ENCODE peak calls at places on chromosomes 4 and X, in nine cellular contexts. B is upper lobe of left lung, V is cardiac muscle cell, K is tibial artery, E is AG10803, Y is brain microvascular endothelial cell, P is choroid plexus epithelial cell, M is foreskin fibroblast, J is AG09309. H is an unnamed sample.

GRCh38 chr4:147479817-147480216 is 1.1 kb upstream of the EDNRA start:
- DNase-seq in B (peak; percentile 48), V (peak; percentile 96), K (peak; percentile 71), E (peak; percentile 73), Y (peak; percentile 88), P (peak; percentile 90), M (peak; percentile 65), J (peak; percentile 18), H (no peak)

GRCh38 chr4:168790898-168791297 is 219.2 kb downstream of the CBR4 start:
- DNase-seq in B (no peak), V (no peak), K (no peak), E (no peak), Y (no peak), P (no peak), M (no peak), J (no peak), H (no peak)

GRCh38 chr4:89640620-89641366 is 196.2 kb downstream of the SNCA start:
- DNase-seq in B (no peak), V (peak; percentile 80), K (no peak), E (peak; percentile 56), Y (peak; percentile 42), P (peak; percentile 74), M (peak; percentile 77), J (peak; percentile 2), H (no peak)

GRCh38 chr4:147991543-147992295 is 259.8 kb downstream of the ARHGAP10 start:
- DNase-seq in B (no peak), V (no peak), K (no peak), E (no peak), Y (no peak), P (no peak), M (no peak), J (no peak), H (peak; percentile 73)

GRCh38 chr4:85818700-85819099 is 343.8 kb downstream of the ARHGAP24 start:
- DNase-seq in B (no peak), V (no peak), K (no peak), E (no peak), Y (no peak), P (no peak), M (no peak), J (no peak), H (no peak)

GRCh38 chrX:153935326-153935851 is 552 bp upstream of the NAA10 start:
- DNase-seq in B (no peak), V (no peak), K (no peak), E (no peak), Y (no peak), P (no peak), M (no peak), J (no peak), H (no peak)

GRCh38 chr4:1207157-1207470 is 34.7 kb upstream of the SPON2 start:
- DNase-seq in B (peak; percentile 17), V (no peak), K (peak; percentile 22), E (no peak), Y (no peak), P (no peak), M (no peak), J (no peak), H (no peak)

GRCh38 chr4:8402181-8402597 is 38.3 kb downstream of the ACOX3 start:
- DNase-seq in B (no peak), V (no peak), K (no peak), E (no peak), Y (no peak), P (no peak), M (no peak), J (no peak), H (no peak)

GRCh38 chr4:93646225-93646930 is 182.2 kb upstream of the ATOH1 start:
- DNase-seq in B (no peak), V (no peak), K (no peak), E (no peak), Y (no peak), P (no peak), M (peak; percentile 11), J (no peak), H (no peak)

GRCh38 chr4:93649828-93650227 is 178.7 kb upstream of the ATOH1 start:
- DNase-seq in B (no peak), V (no peak), K (no peak), E (no peak), Y (no peak), P (no peak), M (no peak), J (no peak), H (no peak)

GRCh38 chr4:93645120-93645519 is 183.4 kb upstream of the ATOH1 start:
- DNase-seq in B (no peak), V (no peak), K (no peak), E (no peak), Y (no peak), P (no peak), M (no peak), J (no peak), H (no peak)

DNA sequence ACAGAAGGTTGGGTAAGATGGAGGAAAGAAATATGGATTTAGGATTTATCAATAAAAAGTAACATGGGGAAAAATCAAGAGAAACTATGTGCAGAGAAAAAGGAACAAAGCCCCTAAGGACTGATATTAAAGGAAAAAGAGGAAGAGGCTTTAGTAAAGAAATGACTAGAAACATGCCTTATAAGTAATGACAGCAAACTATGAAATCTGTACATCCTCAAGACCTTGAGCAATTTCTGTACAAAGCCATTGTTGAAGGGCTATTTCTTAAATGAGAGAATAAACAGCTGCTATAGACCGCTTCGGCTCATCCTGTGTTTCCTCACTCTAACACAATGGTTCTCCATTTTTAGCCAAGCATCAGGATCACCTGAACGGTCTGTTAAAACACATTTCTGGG is 180.3 kb upstream of the ATOH1 start:
- DNase-seq in B (no peak), V (no peak), K (no peak), E (no peak), Y (no peak), P (no peak), M (no peak), J (no peak), H (no peak)
- H3K4me3 ChIP-seq in B (no peak overlapping the region), V (no peak overlapping the region), K (no peak overlapping the region), E (no peak overlapping the region), Y (no peak overlapping the region), P (no peak overlapping the region), M (no peak overlapping the region), J (no peak overlapping the region), H (no peak overlapping the region)

GRCh38 chrX:24566233-24566632 is 80.9 kb downstream of the PCYT1B start:
- DNase-seq in B (no peak), V (no peak), K (no peak), E (no peak), Y (no peak), P (peak; percentile 2), M (peak; percentile 21), J (no peak), H (no peak)

GRCh38 chrX:24563291-24564010 is 83.7 kb downstream of the PCYT1B start:
- DNase-seq in B (no peak), V (no peak), K (no peak), E (no peak), Y (no peak), P (no peak), M (no peak), J (no peak), H (no peak)

DNA sequence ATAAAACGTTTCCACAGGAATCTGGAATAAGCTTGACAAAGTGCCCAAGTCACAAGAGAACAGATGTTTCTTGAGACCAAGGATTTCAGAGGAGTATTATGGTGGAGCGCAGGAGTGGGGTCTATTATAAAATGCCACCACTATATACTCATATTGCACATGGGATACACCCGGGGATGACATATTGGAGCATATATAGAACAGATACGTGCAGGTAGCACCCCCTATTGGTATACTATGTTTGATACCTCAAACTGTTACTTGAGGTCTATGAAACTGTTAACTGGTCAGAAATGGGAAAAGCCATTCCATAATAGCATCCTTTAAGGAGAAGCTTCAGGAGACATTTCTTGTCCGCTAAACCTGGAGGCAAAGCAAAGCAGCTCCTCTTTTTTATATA is 86.0 kb downstream of the PCYT1B start:
- DNase-seq in B (no peak), V (peak; percentile 19), K (no peak), E (peak; percentile 7), Y (no peak), P (peak; percentile 8), M (peak; percentile 4), J (no peak), H (no peak)
- TF ChIP-seq CTCF in B (no peak), V (peak; percentile 16), K (peak; percentile 8), E (peak; percentile 31), Y (no peak), P (no peak), M (no peak), J (peak; percentile 24), H (peak; percentile 18)

GRCh38 chrX:119682019-119682989 is 10.7 kb downstream of the SEPTIN6 start:
- DNase-seq in B (no peak), V (no peak), K (no peak), E (no peak), Y (no peak), P (no peak), M (no peak), J (no peak), H (no peak)

GRCh38 chrX:119687661-119688413 is 5.1 kb downstream of the SEPTIN6 start:
- DNase-seq in B (no peak), V (no peak), K (no peak), E (peak; percentile 54), Y (no peak), P (no peak), M (peak; percentile 61), J (no peak), H (no peak)

GRCh38 chrX:119684916-119685224 is 8.1 kb downstream of the SEPTIN6 start:
- DNase-seq in B (no peak), V (no peak), K (no peak), E (no peak), Y (no peak), P (no peak), M (peak; percentile 25), J (no peak), H (no peak)

GRCh38 chrX:119686087-119686639 is 6.8 kb downstream of the SEPTIN6 start:
- DNase-seq in B (no peak), V (peak; percentile 39), K (no peak), E (peak; percentile 70), Y (no peak), P (no peak), M (peak; percentile 61), J (no peak), H (no peak)

DNA sequence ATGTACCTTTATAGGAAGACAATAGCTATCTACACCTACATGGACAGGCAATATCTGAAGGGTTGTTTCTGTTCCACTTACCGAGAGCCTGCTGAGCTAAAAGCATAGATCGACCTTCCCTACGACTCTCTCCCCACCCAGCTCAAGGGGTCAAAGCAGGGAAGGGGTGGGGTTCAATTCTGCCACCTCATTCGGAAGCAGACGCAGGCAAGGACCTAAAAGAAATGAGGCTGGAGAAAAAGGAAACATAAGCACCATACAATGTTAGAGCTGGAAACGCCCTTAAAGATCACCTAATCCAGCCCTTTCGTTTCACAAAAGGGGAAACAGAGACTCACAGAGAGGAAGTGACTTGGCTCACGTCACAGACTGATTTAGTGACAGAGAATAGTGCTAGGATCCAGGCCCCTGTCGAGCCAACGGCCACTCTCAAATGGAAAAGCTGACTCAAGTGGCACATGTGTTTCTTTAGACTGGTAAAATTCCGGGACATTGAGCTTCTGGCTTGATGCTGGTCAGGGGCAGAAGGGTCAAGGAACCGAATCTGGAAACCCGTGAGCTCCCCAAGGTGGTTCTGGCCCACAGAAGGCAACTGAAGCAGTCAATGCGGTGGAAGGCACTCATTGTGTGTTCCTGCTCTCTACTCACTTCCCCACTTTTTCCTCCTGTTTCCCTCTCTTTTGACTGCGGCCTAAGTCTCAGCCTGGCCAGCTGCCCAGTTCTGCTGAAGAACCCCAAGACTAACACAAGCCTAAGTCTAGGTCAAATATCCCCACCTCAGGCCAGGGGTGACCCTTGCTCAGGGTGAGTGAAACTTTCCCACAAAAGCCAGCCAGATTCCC is 7.5 kb downstream of the SEPTIN6 start:
- DNase-seq in B (peak; percentile 65), V (no peak), K (peak; percentile 37), E (no peak), Y (no peak), P (no peak), M (peak; percentile 32), J (no peak), H (no peak)
- H3K4me3 ChIP-seq in B (no peak overlapping the region), V (no peak overlapping the region), K (no peak overlapping the region), E (no peak overlapping the region), Y (no peak overlapping the region), P (no peak overlapping the region), M (no peak overlapping the region), J (no peak overlapping the region), H (no peak overlapping the region)

GRCh38 chr4:122695226-122695625 is 37.3 kb upstream of the BBS12 start:
- DNase-seq in B (no peak), V (no peak), K (no peak), E (no peak), Y (no peak), P (no peak), M (no peak), J (no peak), H (no peak)

GRCh38 chr4:122691988-122692387 is 40.5 kb upstream of the BBS12 start:
- DNase-seq in B (no peak), V (no peak), K (no peak), E (no peak), Y (no peak), P (no peak), M (no peak), J (no peak), H (no peak)

GRCh38 chr4:122689972-122690371 is 42.5 kb upstream of the BBS12 start:
- DNase-seq in B (no peak), V (no peak), K (no peak), E (no peak), Y (no peak), P (no peak), M (no peak), J (no peak), H (no peak)

GRCh38 chr4:122688529-122688928 is 44.0 kb upstream of the BBS12 start:
- DNase-seq in B (no peak), V (peak; percentile 18), K (no peak), E (no peak), Y (no peak), P (no peak), M (no peak), J (no peak), H (no peak)

GRCh38 chr4:122692641-122693520 is 39.6 kb upstream of the BBS12 start:
- DNase-seq in B (no peak), V (peak; percentile 51), K (no peak), E (no peak), Y (no peak), P (peak; percentile 72), M (peak; percentile 33), J (no peak), H (peak; percentile 75)
- TF ChIP-seq CTCF in B (no peak), V (no peak), K (no peak), E (no peak), Y (no peak), P (no peak), M (no peak), J (no peak), H (no peak)